ENCODE peak calls at places on chromosomes 6 and 20, in nine cellular contexts. D is GM06990, P is cardiac muscle cell, I is fibroblast of the aortic adventitia, C is HL-60, Y is colonic mucosa, N is psoas muscle, M is foreskin fibroblast, U is heart right ventricle. V is an unnamed sample.

GRCh38 chr6:156988276-156989158 is 211.3 kb downstream of the ARID1B start:
- DNase-seq in D (peak; percentile 66), P (peak; percentile 34), I (no peak), C (no peak), Y (peak; percentile 53), N (no peak), M (no peak), U (no peak), V (peak; percentile 17)

GRCh38 chr20:16263582-16263981 is 309.7 kb downstream of the KIF16B start:
- DNase-seq in D (no peak), P (no peak), I (no peak), C (no peak), Y (no peak), N (no peak), M (no peak), U (no peak), V (peak; percentile 2)

GRCh38 chr6:107847844-107848802 is 24.0 kb upstream of the SCML4 start:
- DNase-seq in D (peak; percentile 69), P (peak; percentile 89), I (peak; percentile 73), C (peak; percentile 61), Y (peak; percentile 87), N (peak; percentile 87), M (peak; percentile 65), U (peak; percentile 80), V (peak; percentile 75)

GRCh38 chr6:154447929-154448328 is 62.6 kb downstream of the CNKSR3 start:
- DNase-seq in D (no peak), P (peak; percentile 79), I (peak; percentile 72), C (no peak), Y (no peak), N (no peak), M (no peak), U (no peak), V (peak; percentile 85)

GRCh38 chr6:26272171-26272631 is 92.8 kb upstream of the BTN3A2 start:
- DNase-seq in D (peak; percentile 79), P (no peak), I (no peak), C (no peak), Y (peak; percentile 65), N (peak; percentile 20), M (no peak), U (peak; percentile 18), V (no peak)

GRCh38 chr20:21238400-21238799 is 64.7 kb upstream of the XRN2 start:
- DNase-seq in D (no peak), P (no peak), I (no peak), C (no peak), Y (no peak), N (no peak), M (no peak), U (no peak), V (no peak)

GRCh38 chr20:36050436-36051317 is 82.3 kb downstream of the CNBD2 start:
- DNase-seq in D (peak; percentile 89), P (peak; percentile 92), I (peak; percentile 85), C (peak; percentile 88), Y (peak; percentile 96), N (peak; percentile 93), M (peak; percentile 81), U (peak; percentile 91), V (peak; percentile 88)

GRCh38 chr6:142313284-142313683 is 11.5 kb downstream of the ADGRG6 start:
- DNase-seq in D (no peak), P (peak; percentile 51), I (peak; percentile 72), C (no peak), Y (no peak), N (no peak), M (peak; percentile 25), U (no peak), V (peak; percentile 70)

GRCh38 chr6:30357678-30358339 is 12.9 kb downstream of the RPP21 start:
- DNase-seq in D (peak; percentile 12), P (peak; percentile 90), I (peak; percentile 85), C (peak; percentile 12), Y (peak; percentile 45), N (peak; percentile 27), M (peak; percentile 67), U (peak; percentile 31), V (peak; percentile 89)

GRCh38 chr6:133179483-133179882 is 61.7 kb upstream of the EYA4 start:
- DNase-seq in D (no peak), P (no peak), I (no peak), C (no peak), Y (no peak), N (no peak), M (no peak), U (no peak), V (no peak)

GRCh38 chr6:143843689-143844405 is 709 bp downstream of the LTV1 start:
- DNase-seq in D (no peak), P (peak; percentile 38), I (peak; percentile 11), C (no peak), Y (no peak), N (no peak), M (no peak), U (no peak), V (peak; percentile 17)

GRCh38 chr6:87832025-87832825 is 130.2 kb upstream of the AKIRIN2 start:
- DNase-seq in D (peak; percentile 57), P (peak; percentile 39), I (peak; percentile 53), C (no peak), Y (no peak), N (no peak), M (peak; percentile 4), U (no peak), V (peak; percentile 29)

GRCh38 chr6:113447088-113447831 is 409.9 kb upstream of the MARCKS start:
- DNase-seq in D (no peak), P (peak; percentile 89), I (peak; percentile 88), C (peak; percentile 54), Y (no peak), N (no peak), M (peak; percentile 83), U (no peak), V (peak; percentile 85)

GRCh38 chr6:145086197-145086596 is 649.1 kb downstream of the EPM2A start:
- DNase-seq in D (no peak), P (peak; percentile 82), I (peak; percentile 79), C (peak; percentile 22), Y (no peak), N (no peak), M (no peak), U (peak; percentile 13), V (peak; percentile 64)

GRCh38 chr6:170108890-170109587 is 181.8 kb downstream of the DLL1 start:
- DNase-seq in D (no peak), P (no peak), I (no peak), C (no peak), Y (no peak), N (no peak), M (no peak), U (peak; percentile 1), V (no peak)

GRCh38 chr20:56362833-56363413 is 4.1 kb downstream of the FAM210B start:
- DNase-seq in D (no peak), P (no peak), I (no peak), C (no peak), Y (no peak), N (no peak), M (no peak), U (no peak), V (no peak)

GRCh38 chr20:64077876-64078551 is 1.3 kb downstream of the RGS19 start:
- DNase-seq in D (peak; percentile 73), P (no peak), I (no peak), C (no peak), Y (peak; percentile 46), N (no peak), M (no peak), U (no peak), V (no peak)

GRCh38 chr20:46222521-46223007 is 85.7 kb downstream of the CDH22 start:
- DNase-seq in D (no peak), P (peak; percentile 21), I (no peak), C (no peak), Y (no peak), N (peak; percentile 66), M (no peak), U (peak; percentile 76), V (no peak)

GRCh38 chr6:166112580-166112979 is 55.1 kb downstream of the TBXT start:
- DNase-seq in D (no peak), P (peak; percentile 79), I (peak; percentile 61), C (no peak), Y (no peak), N (no peak), M (no peak), U (no peak), V (peak; percentile 80)

GRCh38 chr20:31738729-31739549 is at the start of gene TPX2:
- DNase-seq in D (peak; percentile 84), P (peak; percentile 98), I (peak; percentile 97), C (peak; percentile 95), Y (peak; percentile 96), N (peak; percentile 94), M (peak; percentile 95), U (peak; percentile 96), V (peak; percentile 97)
- TF ChIP-seq CTCF in D (peak; percentile 13), P (peak; percentile 20), I (peak; percentile 40), C (no peak), Y (no peak), N (no peak), M (no peak), U (no peak), V (peak; percentile 1)

GRCh38 chr20:6121504-6121903 is 1.3 kb downstream of the FERMT1 start:
- DNase-seq in D (no peak), P (no peak), I (no peak), C (no peak), Y (no peak), N (no peak), M (no peak), U (no peak), V (no peak)
- H3K4me3 ChIP-seq in D (no peak overlapping the region), P (peak overlapping the region; percentile 24), I (peak overlapping the region; percentile 72), C (no peak overlapping the region), Y (peak overlapping the region; percentile 63), N (no peak overlapping the region), M (no peak overlapping the region), U (no peak overlapping the region), V (no peak overlapping the region)

DNA sequence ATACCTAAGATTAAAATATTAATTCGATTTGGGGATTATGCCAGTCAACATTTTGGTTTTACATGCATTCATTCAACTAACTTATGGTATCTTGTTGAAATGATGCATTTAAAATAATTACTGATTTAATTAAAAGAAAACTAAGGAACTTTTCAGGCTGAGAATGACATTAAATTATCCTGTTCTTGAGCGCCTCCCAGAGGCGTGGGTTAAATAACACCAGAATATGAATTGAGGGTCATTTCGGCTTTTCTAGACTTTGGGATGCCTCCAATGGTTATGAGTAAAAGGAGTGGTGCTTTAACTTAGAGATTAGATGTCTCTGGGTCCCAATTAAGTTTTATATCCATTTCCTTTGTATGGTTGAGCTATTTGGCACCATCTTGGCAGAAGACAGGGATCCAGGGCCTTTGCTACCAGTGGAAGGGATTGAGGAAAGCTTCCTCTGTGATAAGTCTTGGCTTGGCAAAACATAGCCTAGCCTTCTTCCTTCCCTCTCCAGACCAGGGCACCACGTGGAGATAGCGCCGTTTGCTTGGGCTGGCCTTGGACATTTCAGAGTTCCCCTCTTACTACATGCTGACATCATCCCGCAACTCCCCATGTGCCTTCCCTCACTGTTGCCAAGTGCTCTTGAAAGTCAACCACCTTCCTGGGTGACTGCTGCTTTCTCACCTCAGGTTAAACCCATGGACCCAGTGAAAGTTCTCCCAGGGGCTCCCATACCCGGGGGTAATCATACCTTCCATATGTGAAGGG is 28.7 kb downstream of the GNAS start:
- DNase-seq in D (no peak), P (no peak), I (no peak), C (no peak), Y (no peak), N (no peak), M (no peak), U (no peak), V (no peak)
- TF ChIP-seq CTCF in D (no peak), P (peak; percentile 24), I (peak; percentile 5), C (peak; percentile 0), Y (no peak), N (no peak), M (peak; percentile 3), U (no peak), V (peak; percentile 25)

DNA sequence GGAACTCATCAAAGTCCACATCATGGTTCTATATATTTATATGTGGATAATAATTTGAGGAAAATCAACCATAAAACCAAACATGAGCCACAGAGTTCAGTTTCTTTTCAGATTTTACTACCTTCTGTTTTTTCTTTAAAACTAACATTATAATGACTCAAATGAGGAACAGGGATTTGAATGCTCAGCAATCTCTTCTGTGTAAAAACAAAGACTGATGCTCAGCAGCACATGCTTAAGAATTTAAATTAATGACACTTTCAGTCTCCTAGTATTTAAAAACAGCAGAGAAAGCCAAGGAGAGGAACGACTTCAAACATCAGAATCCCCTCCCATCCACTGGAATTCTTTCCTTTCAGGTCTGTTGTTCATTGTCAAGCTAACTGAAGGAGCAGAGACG is 72.8 kb downstream of the PSMG4 start:
- DNase-seq in D (no peak), P (no peak), I (no peak), C (no peak), Y (no peak), N (no peak), M (no peak), U (no peak), V (no peak)
- H3K4me3 ChIP-seq in D (no peak overlapping the region), P (no peak overlapping the region), I (no peak overlapping the region), C (no peak overlapping the region), Y (no peak overlapping the region), N (no peak overlapping the region), M (no peak overlapping the region), U (no peak overlapping the region), V (no peak overlapping the region)